ENCODE peak calls at places on chromosomes 4 and X, in ten cellular contexts. F is fibroblast of lung; U is GM20000; G is PC-3; J is NCI-H1105; K is activated CD8-positive, alpha-beta memory T cell treated with anti-CD3 and anti-CD28 coated beads for 48 hours; W is heart left ventricle; M is GM23338; R is HT1080; B is SK-MEL-5. X is an unnamed sample.

GRCh38 chr4:19486400-19486799 is 765.3 kb upstream of the SLIT2 start:
- DNase-seq in F (no peak), U (no peak), G (peak; percentile 53), J (no peak), K (no peak), W (no peak), M (no peak), R (peak; percentile 19), B (peak; percentile 30), X (no peak)

GRCh38 chr4:111562811-111563210 is 582.4 kb upstream of the FAM241A start:
- DNase-seq in F (peak; percentile 40), U (no peak), G (peak; percentile 83), J (no peak), K (no peak), W (no peak), M (peak; percentile 8), R (peak; percentile 47), B (no peak), X (no peak)

GRCh38 chr4:3342182-3342854 is 49.5 kb downstream of the RGS12 start:
- DNase-seq in F (peak; percentile 79), U (no peak), G (peak; percentile 49), J (no peak), K (no peak), W (no peak), M (no peak), R (peak; percentile 80), B (no peak), X (no peak)

GRCh38 chr4:102076622-102077021 is 268.7 kb downstream of the SLC39A8 start:
- DNase-seq in F (no peak), U (no peak), G (peak; percentile 45), J (no peak), K (no peak), W (no peak), M (no peak), R (no peak), B (peak; percentile 31), X (no peak)

GRCh38 chrX:9873952-9874351 is 87.7 kb downstream of the SHROOM2 start:
- DNase-seq in F (no peak), U (peak; percentile 51), G (peak; percentile 61), J (peak; percentile 17), K (peak; percentile 6), W (peak; percentile 13), M (peak; percentile 65), R (peak; percentile 15), B (peak; percentile 44), X (no peak)

GRCh38 chr4:109846395-109847098 is 1.4 kb upstream of the LRIT3 start:
- DNase-seq in F (no peak), U (no peak), G (no peak), J (no peak), K (no peak), W (no peak), M (no peak), R (no peak), B (no peak), X (no peak)

GRCh38 chrX:120452131-120452530 is 17.0 kb downstream of the LAMP2 start:
- DNase-seq in F (peak; percentile 32), U (peak; percentile 7), G (peak; percentile 36), J (no peak), K (no peak), W (no peak), M (peak; percentile 46), R (no peak), B (peak; percentile 64), X (no peak)

GRCh38 chr4:169099775-169100180 is 89.7 kb upstream of the CBR4 start:
- DNase-seq in F (peak; percentile 83), U (peak; percentile 41), G (no peak), J (no peak), K (no peak), W (peak; percentile 59), M (no peak), R (no peak), B (no peak), X (peak; percentile 66)

GRCh38 chr4:173448919-173449641 is 50.2 kb upstream of the SCRG1 start:
- DNase-seq in F (no peak), U (peak; percentile 22), G (no peak), J (peak; percentile 6), K (no peak), W (no peak), M (no peak), R (no peak), B (no peak), X (no peak)

GRCh38 chrX:123422875-123423274 is 238.8 kb downstream of the GRIA3 start:
- DNase-seq in F (peak; percentile 32), U (no peak), G (peak; percentile 53), J (no peak), K (no peak), W (no peak), M (peak; percentile 28), R (peak; percentile 12), B (peak; percentile 51), X (no peak)

GRCh38 chr4:12844111-12844510 is 640.0 kb downstream of the RAB28 start:
- DNase-seq in F (no peak), U (no peak), G (no peak), J (no peak), K (no peak), W (no peak), M (no peak), R (peak; percentile 59), B (no peak), X (no peak)

GRCh38 chr4:1504786-1505500 is 98.7 kb upstream of the NKX1-1 start:
- DNase-seq in F (no peak), U (no peak), G (no peak), J (no peak), K (no peak), W (peak; percentile 3), M (no peak), R (no peak), B (no peak), X (no peak)

GRCh38 chrX:4710618-4711433 is 997.4 kb upstream of the PRKX start:
- DNase-seq in F (peak; percentile 6), U (no peak), G (no peak), J (peak; percentile 79), K (no peak), W (no peak), M (no peak), R (peak; percentile 35), B (no peak), X (no peak)

GRCh38 chr4:114267976-114268375 is 288.5 kb upstream of the ARSJ start:
- DNase-seq in F (no peak), U (no peak), G (no peak), J (no peak), K (no peak), W (no peak), M (no peak), R (no peak), B (no peak), X (no peak)

GRCh38 chrX:17738002-17738713 is 865 bp downstream of the SCML1 start:
- DNase-seq in F (peak; percentile 52), U (no peak), G (peak; percentile 45), J (peak; percentile 14), K (peak; percentile 0), W (peak; percentile 24), M (peak; percentile 46), R (peak; percentile 66), B (peak; percentile 16), X (peak; percentile 79)

GRCh38 chr4:10072420-10073017 is 44.1 kb downstream of the WDR1 start:
- DNase-seq in F (no peak), U (no peak), G (no peak), J (no peak), K (no peak), W (no peak), M (no peak), R (no peak), B (no peak), X (peak; percentile 66)

GRCh38 chrX:107768051-107768450 is 7.5 kb downstream of the TSC22D3 start:
- DNase-seq in F (no peak), U (no peak), G (no peak), J (no peak), K (no peak), W (no peak), M (no peak), R (no peak), B (no peak), X (no peak)

GRCh38 chr4:54276633-54277426 is 47.7 kb downstream of the PDGFRA start:
- DNase-seq in F (peak; percentile 75), U (no peak), G (no peak), J (no peak), K (no peak), W (no peak), M (peak; percentile 48), R (no peak), B (no peak), X (no peak)

GRCh38 chr4:110808371-110808878 is 185.5 kb upstream of the PITX2 start:
- DNase-seq in F (peak; percentile 29), U (no peak), G (peak; percentile 4), J (no peak), K (no peak), W (no peak), M (no peak), R (peak; percentile 15), B (no peak), X (no peak)

GRCh38 chrX:135977611-135978010 is 3.8 kb upstream of the MMGT1 start:
- DNase-seq in F (peak; percentile 52), U (no peak), G (peak; percentile 72), J (no peak), K (no peak), W (no peak), M (no peak), R (peak; percentile 18), B (no peak), X (no peak)

GRCh38 chr4:80365928-80366327 is 30.4 kb downstream of the CFAP299 start:
- DNase-seq in F (peak; percentile 64), U (peak; percentile 33), G (peak; percentile 82), J (peak; percentile 15), K (no peak), W (peak; percentile 8), M (peak; percentile 64), R (peak; percentile 46), B (peak; percentile 67), X (peak; percentile 76)

GRCh38 chr4:2924286-2924685 is 38.9 kb downstream of the NOP14 start:
- DNase-seq in F (no peak), U (no peak), G (no peak), J (no peak), K (no peak), W (no peak), M (no peak), R (no peak), B (no peak), X (no peak)

GRCh38 chr4:156948133-156948532 is 23.5 kb downstream of the PDGFC start:
- DNase-seq in F (peak; percentile 70), U (no peak), G (no peak), J (no peak), K (no peak), W (no peak), M (no peak), R (no peak), B (no peak), X (no peak)

GRCh38 chr4:89258506-89258905 is 49.1 kb downstream of the GPRIN3 start:
- DNase-seq in F (no peak), U (no peak), G (no peak), J (no peak), K (no peak), W (no peak), M (peak; percentile 32), R (no peak), B (peak; percentile 83), X (no peak)

GRCh38 chr4:162565730-162566129 is 401.9 kb upstream of the FSTL5 start:
- DNase-seq in F (no peak), U (no peak), G (no peak), J (no peak), K (no peak), W (no peak), M (no peak), R (no peak), B (no peak), X (no peak)

GRCh38 chr4:183876268-183876934 is 28.7 kb upstream of the STOX2 start:
- DNase-seq in F (peak; percentile 90), U (no peak), G (peak; percentile 16), J (peak; percentile 83), K (no peak), W (peak; percentile 86), M (no peak), R (peak; percentile 72), B (no peak), X (peak; percentile 80)

GRCh38 chr4:168562021-168562691 is 65.3 kb downstream of the PALLD start:
- DNase-seq in F (peak; percentile 80), U (no peak), G (peak; percentile 70), J (no peak), K (no peak), W (no peak), M (no peak), R (peak; percentile 76), B (no peak), X (no peak)

GRCh38 chr4:110247591-110247990 is 49.2 kb upstream of the ELOVL6 start:
- DNase-seq in F (no peak), U (no peak), G (no peak), J (no peak), K (no peak), W (no peak), M (no peak), R (no peak), B (no peak), X (no peak)

X was measured in sigmoid colon.